ENCODE peak calls at places on chromosomes 7 and 10, in six cellular contexts. A, K, C, Q, N and U are unnamed samples.

GRCh38 chr7:544528-545221 is 25.0 kb upstream of the PDGFA start:
- DNase-seq in A (no peak), K (no peak), C (no peak), Q (no peak), N (no peak), U (no peak)

GRCh38 chr7:106552645-106553445 is 108.1 kb downstream of the CCDC71L start:
- DNase-seq in A (no peak), K (no peak), C (no peak), Q (no peak), N (peak), U (no peak)

GRCh38 chr10:76287856-76288255 is 856.4 kb downstream of the LRMDA start:
- DNase-seq in A (no peak), K (no peak), C (no peak), Q (no peak), N (no peak), U (no peak)

GRCh38 chr10:99339077-99339476 is 9.9 kb downstream of the CNNM1 start:
- DNase-seq in A (no peak), K (no peak), C (no peak), Q (no peak), N (no peak), U (no peak)

GRCh38 chr10:122515588-122516231 is 44.8 kb upstream of the DMBT1 start:
- DNase-seq in A (peak), K (peak), C (no peak), Q (no peak), N (no peak), U (peak)

GRCh38 chr10:10850227-10850626 is 167.4 kb upstream of the CELF2 start:
- DNase-seq in A (no peak), K (no peak), C (no peak), Q (no peak), N (no peak), U (no peak)

GRCh38 chr7:116534790-116535189 is 10.0 kb downstream of the CAV1 start:
- DNase-seq in A (no peak), K (no peak), C (no peak), Q (peak), N (no peak), U (no peak)

GRCh38 chr7:37105762-37106161 is 342.9 kb downstream of the ELMO1 start:
- DNase-seq in A (no peak), K (no peak), C (no peak), Q (no peak), N (no peak), U (no peak)

GRCh38 chr7:54932818-54933543 is 85.8 kb upstream of the EGFR start:
- DNase-seq in A (no peak), K (peak), C (peak), Q (peak), N (no peak), U (peak)